ENCODE peak calls at places on chromosomes 16 and 17, in seven cellular contexts. E, C, M, O, Z, R and X are unnamed samples.
A peak's percentile ranks its signal among the peaks of the same experiment; 100 is the strongest.

GRCh38 chr16:11563493-11564040 is 23.2 kb downstream of the LITAF start:
- DNase-seq in E (no peak), C (no peak), R (no peak), Z (no peak), O (peak; percentile 31), M (no peak), X (no peak)

GRCh38 chr17:83185023-83186002 is 105.9 kb downstream of the METRNL start:
- DNase-seq in Z (peak; percentile 5), O (no peak), R (no peak), C (peak; percentile 9), M (no peak), E (no peak), X (peak; percentile 13)

GRCh38 chr17:37614391-37614790 is 5.2 kb upstream of the SYNRG start:
- DNase-seq in E (peak; percentile 76), Z (no peak), O (no peak), M (no peak), C (no peak), R (peak; percentile 5), X (no peak)

GRCh38 chr17:691423-691822 is 23.2 kb downstream of the VPS53 start:
- DNase-seq in E (peak; percentile 52), M (no peak), O (no peak), R (peak; percentile 25), C (no peak), Z (no peak), X (no peak)

GRCh38 chr17:58176200-58176599 is 9.4 kb downstream of the OR4D2 start:
- DNase-seq in Z (no peak), M (no peak), C (no peak), R (no peak), E (peak; percentile 10), O (no peak), X (no peak)

GRCh38 chr16:1363501-1364041 is 11.8 kb downstream of the GNPTG start:
- DNase-seq in M (peak; percentile 73), E (peak; percentile 15), R (peak; percentile 65), O (peak; percentile 82), C (no peak), Z (peak; percentile 61), X (peak; percentile 81)

GRCh38 chr17:80663783-80664206 is 119.2 kb downstream of the RPTOR start:
- DNase-seq in O (no peak), Z (no peak), E (no peak), R (no peak), M (no peak), C (no peak), X (no peak)

GRCh38 chr17:10769840-10770239 is 34.1 kb downstream of the TMEM238L start:
- DNase-seq in C (no peak), O (no peak), Z (no peak), E (no peak), M (no peak), R (no peak), X (no peak)

GRCh38 chr16:28537076-28537475 is 1.7 kb downstream of the NUPR1 start:
- DNase-seq in O (no peak), R (peak; percentile 82), C (no peak), Z (no peak), E (no peak), M (no peak), X (no peak)

GRCh38 chr16:9268446-9268845 is 177.0 kb downstream of the HAPSTR1 start:
- DNase-seq in Z (no peak), E (no peak), O (no peak), M (no peak), R (no peak), C (no peak), X (no peak)

GRCh38 chr17:49845210-49845782 is 2.6 kb downstream of the TAC4 start:
- DNase-seq in Z (no peak), O (no peak), C (no peak), R (no peak), E (no peak), M (no peak), X (no peak)

GRCh38 chr17:72984145-72984924 is 108.2 kb downstream of the SLC39A11 start:
- DNase-seq in E (peak; percentile 89), R (peak; percentile 49), Z (no peak), M (no peak), O (no peak), C (no peak), X (no peak)

GRCh38 chr16:49969356-49970030 is 55.5 kb upstream of the CNEP1R1 start:
- DNase-seq in M (no peak), C (no peak), Z (no peak), O (peak; percentile 79), E (peak; percentile 19), R (no peak), X (no peak)

GRCh38 chr17:2707721-2708584 is 3.6 kb downstream of the CLUH start:
- DNase-seq in E (no peak), Z (peak; percentile 77), M (no peak), R (no peak), C (no peak), O (peak; percentile 76), X (peak; percentile 82)

GRCh38 chr17:40068584-40068916 is 5.8 kb downstream of the THRA start:
- DNase-seq in R (no peak), M (no peak), O (no peak), Z (no peak), C (no peak), E (no peak), X (no peak)

GRCh38 chr16:78551487-78552085 is 452.1 kb downstream of the WWOX start:
- DNase-seq in R (no peak), M (no peak), Z (no peak), O (no peak), C (no peak), E (no peak), X (peak; percentile 73)

GRCh38 chr17:77957869-77958715 is at the start of gene TNRC6C:
- DNase-seq in Z (peak; percentile 100), E (peak; percentile 99), M (peak; percentile 98), R (peak; percentile 97), O (peak; percentile 100), C (peak; percentile 100), X (peak; percentile 100)
- TF ChIP-seq CTCF in Z (peak; percentile 26), E (peak; percentile 14), M (no peak), R (no peak), O (no peak), C (no peak), X (peak; percentile 27)

DNA sequence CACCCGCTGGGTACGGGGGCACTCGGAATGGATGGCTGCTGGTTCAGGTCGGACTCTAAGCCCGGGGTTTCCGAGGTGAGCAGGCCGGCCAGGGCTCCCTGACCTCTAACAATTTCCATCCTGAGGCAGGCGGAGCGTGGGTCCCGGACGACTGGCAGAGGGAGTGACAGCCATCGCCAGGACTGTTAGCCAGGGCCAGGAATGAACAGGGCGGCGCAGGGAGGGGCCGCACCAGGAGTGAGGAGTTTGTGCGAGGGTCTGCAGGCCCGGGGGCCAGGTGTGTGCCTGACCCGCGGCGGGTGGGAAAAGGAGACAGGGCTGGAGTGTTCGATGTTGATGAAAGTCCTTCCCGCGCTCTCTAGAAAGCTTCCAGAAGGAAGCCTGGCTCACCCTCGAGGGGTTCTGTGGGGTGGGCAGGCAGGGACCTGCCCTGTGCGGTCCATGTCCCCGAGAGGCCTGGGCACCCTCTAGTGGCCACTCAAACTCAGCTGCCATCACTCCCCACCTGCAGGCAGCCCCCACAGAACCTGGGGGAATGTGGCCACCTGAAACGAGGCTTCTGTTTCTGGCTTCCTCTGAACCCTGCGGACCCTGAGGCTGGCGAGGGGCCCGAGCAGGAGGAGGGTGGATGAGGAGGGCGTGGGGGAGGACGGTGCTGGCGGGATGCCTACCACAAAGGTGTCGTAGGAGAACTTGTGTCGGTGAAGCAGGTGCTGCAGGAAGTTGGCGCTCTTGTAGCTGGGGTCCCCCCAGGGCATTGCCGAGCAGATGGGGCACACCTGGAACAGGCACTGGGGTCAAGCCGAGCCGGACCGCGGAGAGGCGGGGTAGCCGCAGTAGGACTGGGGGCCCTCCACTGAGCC is 8.1 kb downstream of the RNF166 start:
- DNase-seq in O (no peak), R (no peak), Z (peak; percentile 30), M (no peak), C (no peak), E (no peak), X (peak; percentile 59)
- TF ChIP-seq CTCF in O (peak; percentile 22), R (peak; percentile 29), Z (peak; percentile 69), M (peak; percentile 18), C (no peak), E (peak; percentile 49), X (peak; percentile 64)

DNA sequence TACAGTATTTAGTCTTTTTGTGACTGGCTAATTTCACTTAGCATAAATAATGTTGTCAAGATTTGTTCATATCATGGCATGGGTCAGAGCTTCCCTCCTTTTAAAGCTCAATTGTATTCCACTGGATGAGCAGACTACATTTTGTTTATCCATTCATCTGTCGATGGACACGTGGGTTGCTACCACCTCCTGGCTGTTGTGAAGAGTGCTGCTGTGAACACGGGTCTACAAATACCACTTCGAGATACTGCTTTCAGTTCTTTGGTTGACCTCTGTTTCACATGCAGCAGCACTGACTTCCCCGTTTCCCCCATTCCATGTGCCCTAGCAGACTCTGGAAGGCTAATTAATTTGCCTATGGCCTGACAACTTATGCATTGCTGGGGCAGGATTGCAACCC is 285.4 kb downstream of the SHISA9 start:
- DNase-seq in E (no peak), Z (peak; percentile 25), M (peak; percentile 15), O (no peak), R (peak; percentile 22), C (no peak), X (peak; percentile 39)
- TF ChIP-seq CTCF in E (no peak), Z (peak; percentile 49), M (no peak), O (peak; percentile 26), R (no peak), C (no peak), X (peak; percentile 51)

DNA sequence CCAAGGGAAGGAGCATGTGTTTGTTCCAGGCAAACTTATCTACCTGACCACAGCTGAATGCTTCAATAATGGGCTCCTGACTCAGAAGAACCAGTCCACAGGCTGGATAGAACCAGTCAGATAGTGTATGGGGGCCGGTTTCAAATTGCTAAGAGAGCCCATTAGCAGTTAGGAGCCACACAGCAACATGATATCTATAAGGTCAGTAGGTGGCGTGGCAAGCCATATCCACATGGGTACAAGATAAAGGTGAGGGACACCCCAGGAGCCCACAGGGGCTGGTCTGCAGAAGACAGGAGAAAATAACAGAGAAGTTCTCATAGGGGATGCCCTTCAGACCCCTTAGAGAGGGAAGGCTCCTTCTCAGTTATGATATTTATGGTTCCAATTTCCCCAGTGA is 31.6 kb upstream of the CDRT15 start:
- DNase-seq in M (no peak), C (no peak), R (peak; percentile 4), E (no peak), O (no peak), Z (peak; percentile 43), X (peak; percentile 64)
- TF ChIP-seq CTCF in M (no peak), C (no peak), R (no peak), E (no peak), O (no peak), Z (peak; percentile 11), X (peak; percentile 55)